ENCODE peak calls at places on chromosomes 3 and 15, in nine cellular contexts. M, C, Z, J, Y, W, E, L and S are unnamed samples.

GRCh38 chr15:73851679-73852078 is 21.7 kb upstream of the TBC1D21 start:
- DNase-seq in M (peak; percentile 53), C (no peak), Z (peak; percentile 80), J (peak; percentile 69), Y (peak; percentile 89), W (no peak), E (peak; percentile 56), L (peak; percentile 44), S (peak; percentile 47)

GRCh38 chr15:70935631-70936030 is 43.0 kb downstream of the LRRC49 start:
- DNase-seq in M (no peak), C (no peak), Z (no peak), J (no peak), Y (no peak), W (no peak), E (no peak), L (no peak), S (no peak)

GRCh38 chr3:111068574-111068973 is 3.0 kb upstream of the NECTIN3 start:
- DNase-seq in M (no peak), C (no peak), Z (no peak), J (no peak), Y (no peak), W (no peak), E (no peak), L (no peak), S (no peak)

GRCh38 chr3:43902415-43902814 is 211.7 kb downstream of the ABHD5 start:
- DNase-seq in M (no peak), C (no peak), Z (no peak), J (no peak), Y (no peak), W (no peak), E (no peak), L (no peak), S (no peak)

GRCh38 chr3:140203510-140203909 is 268.5 kb downstream of the CLSTN2 start:
- DNase-seq in M (no peak), C (no peak), Z (no peak), J (no peak), Y (no peak), W (no peak), E (no peak), L (no peak), S (no peak)

GRCh38 chr15:64009798-64010241 is 36.5 kb downstream of the DAPK2 start:
- DNase-seq in M (peak; percentile 46), C (no peak), Z (peak; percentile 64), J (no peak), Y (no peak), W (no peak), E (no peak), L (peak; percentile 58), S (no peak)

GRCh38 chr3:29977360-29977759 is 629.0 kb upstream of the TGFBR2 start:
- DNase-seq in M (no peak), C (no peak), Z (no peak), J (no peak), Y (no peak), W (no peak), E (no peak), L (no peak), S (no peak)

GRCh38 chr3:21273256-21273999 is 477.6 kb downstream of the ZNF385D start:
- DNase-seq in M (no peak), C (no peak), Z (no peak), J (peak; percentile 29), Y (no peak), W (no peak), E (no peak), L (no peak), S (no peak)

GRCh38 chr15:79171320-79172031 is 80.9 kb upstream of the RASGRF1 start:
- DNase-seq in M (no peak), C (no peak), Z (no peak), J (no peak), Y (no peak), W (no peak), E (no peak), L (no peak), S (no peak)

GRCh38 chr15:93030430-93031102 is 58.4 kb downstream of the RGMA start:
- DNase-seq in M (peak; percentile 69), C (peak; percentile 41), Z (peak; percentile 81), J (peak; percentile 65), Y (peak; percentile 77), W (no peak), E (peak; percentile 82), L (peak; percentile 81), S (peak; percentile 87)

GRCh38 chr3:104628185-104628789 is 738.4 kb upstream of the ALCAM start:
- DNase-seq in M (peak; percentile 57), C (no peak), Z (peak; percentile 79), J (peak; percentile 77), Y (no peak), W (no peak), E (no peak), L (peak; percentile 60), S (peak; percentile 37)

GRCh38 chr15:70615435-70616310 is 147.7 kb downstream of the UACA start:
- DNase-seq in M (no peak), C (no peak), Z (no peak), J (no peak), Y (no peak), W (no peak), E (no peak), L (no peak), S (no peak)

GRCh38 chr3:19029837-19030835 is 118.2 kb upstream of the KCNH8 start:
- DNase-seq in M (peak; percentile 13), C (no peak), Z (peak; percentile 20), J (no peak), Y (no peak), W (no peak), E (no peak), L (no peak), S (no peak)

GRCh38 chr15:73838795-73839565 is 34.4 kb upstream of the TBC1D21 start:
- DNase-seq in M (no peak), C (no peak), Z (no peak), J (no peak), Y (no peak), W (peak; percentile 55), E (peak; percentile 54), L (no peak), S (no peak)

GRCh38 chr15:69074011-69074842 is 59.7 kb downstream of the NOX5 start:
- DNase-seq in M (no peak), C (no peak), Z (peak; percentile 73), J (peak; percentile 65), Y (peak; percentile 67), W (peak; percentile 83), E (peak; percentile 66), L (peak; percentile 56), S (no peak)
- TF ChIP-seq CTCF in M (no peak), C (no peak), Z (no peak), J (no peak), Y (no peak), W (no peak), E (no peak), L (no peak), S (no peak)

GRCh38 chr3:153287017-153287416 is 125.0 kb downstream of the RAP2B start:
- DNase-seq in M (no peak), C (no peak), Z (no peak), J (no peak), Y (no peak), W (no peak), E (no peak), L (peak; percentile 26), S (no peak)

GRCh38 chr3:153293222-153293621 is 131.2 kb downstream of the RAP2B start:
- DNase-seq in M (no peak), C (no peak), Z (peak; percentile 81), J (peak; percentile 85), Y (no peak), W (no peak), E (no peak), L (peak; percentile 45), S (no peak)

GRCh38 chr3:153291052-153291689 is 129.1 kb downstream of the RAP2B start:
- DNase-seq in M (peak; percentile 58), C (no peak), Z (peak; percentile 65), J (peak; percentile 38), Y (peak; percentile 7), W (no peak), E (no peak), L (peak; percentile 26), S (peak; percentile 24)

GRCh38 chr3:153289334-153289808 is 127.3 kb downstream of the RAP2B start:
- DNase-seq in M (no peak), C (no peak), Z (no peak), J (peak; percentile 21), Y (no peak), W (no peak), E (no peak), L (no peak), S (no peak)

DNA sequence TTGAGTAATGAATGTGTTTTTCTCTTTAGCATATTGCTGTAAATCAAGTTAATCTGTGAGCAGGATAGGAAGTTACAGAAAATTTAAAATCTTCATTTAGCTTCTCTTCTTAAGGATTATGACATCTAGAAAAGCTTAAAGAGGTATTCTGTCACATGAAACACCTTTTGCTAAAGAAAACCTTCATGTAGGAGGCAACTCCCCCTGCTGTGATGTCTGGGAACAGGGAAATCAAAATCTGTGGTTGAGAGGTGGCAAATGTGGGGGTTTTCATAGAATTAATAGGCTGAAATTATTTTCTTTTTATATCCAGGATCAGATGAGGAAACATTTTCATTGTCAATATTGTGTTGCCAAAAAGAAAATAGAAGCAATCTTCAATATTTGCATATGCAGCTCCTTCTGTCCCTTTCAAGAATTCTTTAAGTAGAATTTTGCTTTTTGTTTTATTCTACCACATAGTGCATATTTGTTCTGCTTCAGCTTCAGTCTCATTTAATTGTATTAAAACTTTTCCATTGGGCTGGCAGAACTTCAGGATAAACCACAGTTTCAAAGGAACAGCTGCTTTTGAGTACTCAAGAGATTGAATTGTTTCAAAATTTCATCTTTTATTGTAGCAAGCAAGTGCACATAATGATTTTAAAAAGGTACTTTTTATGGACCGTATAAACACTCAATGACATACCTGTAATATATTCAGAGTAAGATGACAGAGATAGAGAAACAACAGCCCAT is 128.4 kb downstream of the RAP2B start:
- DNase-seq in M (peak; percentile 7), C (no peak), Z (peak; percentile 43), J (peak; percentile 16), Y (no peak), W (no peak), E (no peak), L (peak; percentile 37), S (no peak)
- TF ChIP-seq CTCF in M (no peak), C (no peak), Z (peak; percentile 26), J (peak; percentile 36), Y (no peak), W (no peak), E (peak; percentile 12), L (no peak), S (peak; percentile 24)

GRCh38 chr15:45573961-45574629 is 13.1 kb upstream of the BLOC1S6 start:
- DNase-seq in M (peak; percentile 55), C (no peak), Z (peak; percentile 20), J (no peak), Y (peak; percentile 84), W (no peak), E (no peak), L (no peak), S (no peak)
- TF ChIP-seq CTCF in M (peak; percentile 38), C (no peak), Z (peak; percentile 27), J (peak; percentile 36), Y (peak; percentile 68), W (no peak), E (no peak), L (no peak), S (no peak)

GRCh38 chr15:77983708-77984445 is 93.6 kb downstream of the TBC1D2B start:
- DNase-seq in M (no peak), C (no peak), Z (no peak), J (peak; percentile 18), Y (no peak), W (no peak), E (peak; percentile 13), L (no peak), S (no peak)
- TF ChIP-seq CTCF in M (peak; percentile 42), C (no peak), Z (no peak), J (no peak), Y (no peak), W (no peak), E (no peak), L (no peak), S (no peak)

GRCh38 chr3:151210676-151211381 is 7.8 kb upstream of the GPR171 start:
- DNase-seq in M (peak; percentile 7), C (no peak), Z (no peak), J (no peak), Y (no peak), W (no peak), E (no peak), L (no peak), S (no peak)
- TF ChIP-seq CTCF in M (peak; percentile 50), C (no peak), Z (no peak), J (peak; percentile 8), Y (no peak), W (no peak), E (no peak), L (no peak), S (peak; percentile 15)